ENCODE peak calls at places on chromosomes 2 and 18, in seven cellular contexts. J is DND-41, Q is Panc1, K is WERI-Rb-1, R is fibroblast of lung, Z is cardiac muscle cell, U is PC-3. N is an unnamed sample.

GRCh38 chr2:95728878-95729511 is 137.2 kb downstream of the TRIM43 start:
- DNase-seq in K (peak; percentile 81), R (peak; percentile 93), U (peak; percentile 92), Q (peak; percentile 80), Z (peak; percentile 78), J (peak; percentile 58), N (peak; percentile 55)

GRCh38 chr2:234488913-234489451 is 7.9 kb downstream of the ARL4C start:
- DNase-seq in R (no peak), Q (no peak), Z (no peak), U (no peak), K (no peak), J (peak; percentile 53), N (no peak)

GRCh38 chr2:98013407-98014042 is 17.8 kb upstream of the TMEM131 start:
- DNase-seq in K (no peak), Q (no peak), Z (no peak), J (no peak), R (peak; percentile 68), U (no peak), N (no peak)

GRCh38 chr2:177471990-177472389 is 79.4 kb downstream of the AGPS start:
- DNase-seq in R (no peak), Z (no peak), U (no peak), J (no peak), K (no peak), Q (no peak), N (no peak)

GRCh38 chr2:19035238-19035637 is 323.2 kb downstream of the OSR1 start:
- DNase-seq in R (peak; percentile 89), K (no peak), Q (no peak), J (no peak), Z (no peak), U (no peak), N (peak; percentile 55)

GRCh38 chr2:159961005-159961404 is 101.4 kb downstream of the PLA2R1 start:
- DNase-seq in U (peak; percentile 39), Z (no peak), K (no peak), R (no peak), Q (no peak), J (no peak), N (no peak)

GRCh38 chr18:54880706-54881105 is 52.4 kb downstream of the RAB27B start:
- DNase-seq in K (no peak), Z (no peak), Q (no peak), U (peak; percentile 69), R (peak; percentile 30), J (no peak), N (no peak)

GRCh38 chr18:70422061-70422965 is 133.5 kb downstream of the SOCS6 start:
- DNase-seq in J (no peak), Q (peak; percentile 85), R (peak; percentile 95), K (no peak), U (peak; percentile 90), Z (no peak), N (peak; percentile 83)

GRCh38 chr2:96121414-96121813 is 5.0 kb upstream of the ADRA2B start:
- DNase-seq in Z (no peak), J (no peak), Q (no peak), R (no peak), U (no peak), K (no peak), N (no peak)

DNA sequence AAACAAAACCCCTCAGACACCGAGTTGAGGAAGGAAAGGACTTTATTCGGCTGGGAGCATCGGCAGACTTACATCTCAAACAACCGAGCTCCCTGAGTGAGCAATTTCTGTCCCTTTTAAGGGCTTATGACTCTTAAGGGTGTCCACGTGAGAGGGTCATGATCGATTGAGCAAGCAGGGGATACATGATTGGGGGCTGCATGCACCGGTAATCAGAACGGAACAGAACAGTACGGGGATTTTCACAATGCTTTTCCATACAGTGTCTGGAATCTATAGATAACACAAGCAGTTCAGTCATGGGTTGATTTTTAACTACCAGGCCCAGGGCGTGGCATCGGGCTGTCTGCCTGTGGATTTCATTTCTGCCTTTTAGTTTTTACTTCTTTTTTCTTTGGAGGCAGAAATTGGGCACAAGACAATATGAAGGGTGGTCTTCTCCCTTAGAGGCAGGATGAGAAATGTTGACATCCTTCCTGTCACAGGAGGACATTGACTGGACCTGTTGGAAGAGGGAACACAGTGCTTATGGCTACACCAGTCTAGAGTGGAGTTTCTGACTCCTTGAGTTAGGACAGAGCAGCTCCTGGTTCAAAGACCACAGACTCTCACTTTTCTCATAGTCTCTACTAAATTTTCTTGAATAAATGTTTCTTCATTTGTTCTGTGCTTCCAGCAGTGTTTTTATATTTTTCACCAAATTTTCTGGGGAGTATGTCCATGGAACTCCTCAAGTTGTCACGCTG is 35.8 kb downstream of the SPOPL start:
- DNase-seq in R (no peak), Q (no peak), J (no peak), U (no peak), K (no peak), Z (no peak), N (no peak)
- H3K4me3 ChIP-seq in R (no peak overlapping the region), Q (no peak overlapping the region), J (no peak overlapping the region), U (no peak overlapping the region), K (no peak overlapping the region), Z (no peak overlapping the region), N (no peak overlapping the region)

GRCh38 chr2:236984046-236984445 is 101.6 kb upstream of the COPS8 start:
- DNase-seq in U (no peak), R (peak; percentile 52), J (no peak), Z (no peak), K (no peak), Q (no peak), N (no peak)
- H3K27me3 ChIP-seq in U (no peaks in the 10 kb centered on the region), R (no peaks in the 10 kb centered on the region), J (no peaks in the 10 kb centered on the region), Z (no peaks in the 10 kb centered on the region), K (no peaks in the 10 kb centered on the region), Q (peaks cover 2% of the 10 kb centered on the region), N (peaks cover 2% of the 10 kb centered on the region)

GRCh38 chr18:10518595-10519273 is 7.1 kb upstream of the NAPG start:
- DNase-seq in J (no peak), U (no peak), Q (no peak), K (peak; percentile 85), Z (peak; percentile 73), R (peak; percentile 61), N (no peak)
- TF ChIP-seq CTCF in J (peak; percentile 4), U (no peak), Q (peak; percentile 8), K (peak; percentile 79), Z (peak; percentile 53), R (peak; percentile 46), N (peak; percentile 43)

GRCh38 chr18:35344736-35345459 is 678 bp upstream of the ZNF24 start:
- DNase-seq in Z (no peak), J (no peak), R (no peak), Q (no peak), U (no peak), K (no peak), N (no peak)
- H3K4me3 ChIP-seq in Z (peak overlapping the region; percentile 96), J (peak overlapping the region; percentile 78), R (peak overlapping the region; percentile 70), Q (peak overlapping the region; percentile 82), U (peak overlapping the region; percentile 76), K (peak overlapping the region; percentile 64), N (peak overlapping the region; percentile 99)

GRCh38 chr2:30249354-30249753 is 18.0 kb downstream of the LBH start:
- DNase-seq in Z (no peak), R (no peak), U (no peak), Q (no peak), K (no peak), J (no peak), N (no peak)
- H3K27me3 ChIP-seq in Z (no peaks in the 10 kb centered on the region), R (no peaks in the 10 kb centered on the region), U (peaks cover 12% of the 10 kb centered on the region), Q (no peaks in the 10 kb centered on the region), K (no peaks in the 10 kb centered on the region), J (no peaks in the 10 kb centered on the region), N (no peaks in the 10 kb centered on the region)

GRCh38 chr2:3754795-3755194 is 51.4 kb downstream of the DCDC2C start:
- DNase-seq in Z (no peak), J (no peak), Q (no peak), K (no peak), R (no peak), U (no peak), N (no peak)

GRCh38 chr2:3755277-3755676 is 51.9 kb downstream of the DCDC2C start:
- DNase-seq in R (no peak), U (no peak), Q (no peak), K (no peak), J (no peak), Z (no peak), N (no peak)

GRCh38 chr2:3754280-3754679 is 50.9 kb downstream of the DCDC2C start:
- DNase-seq in J (no peak), K (no peak), Z (no peak), Q (no peak), U (no peak), R (no peak), N (no peak)

GRCh38 chr2:3751281-3751680 is 47.9 kb downstream of the DCDC2C start:
- DNase-seq in J (no peak), Z (no peak), R (no peak), K (no peak), U (no peak), Q (no peak), N (no peak)

DNA sequence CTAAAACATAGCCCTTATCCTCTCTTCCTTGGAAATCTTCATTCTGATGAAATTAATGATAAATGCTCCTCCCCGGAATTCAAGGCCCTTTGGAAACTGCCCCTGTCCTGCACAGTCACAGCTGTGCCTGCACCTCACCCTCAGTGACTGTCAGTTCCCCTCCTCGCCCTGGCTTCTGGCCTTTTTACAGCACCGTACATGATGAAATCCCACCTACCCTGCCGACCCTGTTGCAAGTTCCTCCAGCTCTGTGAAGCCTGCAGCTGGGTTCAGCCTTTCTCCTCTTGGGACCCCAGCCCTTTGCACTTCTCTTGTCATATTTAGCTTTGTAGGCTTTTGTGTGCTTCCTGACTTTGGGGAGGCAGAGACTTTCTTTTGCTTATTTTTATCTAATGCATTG is 48.5 kb downstream of the DCDC2C start:
- DNase-seq in K (no peak), U (no peak), R (no peak), J (no peak), Z (no peak), Q (no peak), N (no peak)
- TF ChIP-seq CTCF in K (no peak), U (no peak), R (no peak), J (no peak), Z (no peak), Q (no peak), N (no peak)

DNA sequence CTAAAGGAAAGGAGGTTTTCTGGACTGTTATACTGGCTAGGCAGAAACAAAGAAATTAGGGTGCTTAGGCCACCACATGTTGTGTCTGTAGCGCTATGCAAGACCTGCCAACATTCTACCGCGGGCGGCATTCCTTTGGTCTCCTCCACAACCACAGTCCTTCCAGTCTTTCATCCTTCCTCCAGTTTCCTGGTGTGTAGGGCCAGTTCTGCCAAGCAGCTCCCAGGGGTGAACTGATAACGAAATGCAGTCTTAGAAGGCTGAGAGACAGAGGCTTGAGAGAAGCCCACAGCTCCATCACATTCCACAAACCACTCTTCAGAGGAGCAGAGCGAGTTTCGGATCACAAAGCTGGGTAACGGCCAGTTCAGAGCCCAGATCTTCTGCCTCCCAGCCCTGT is 19.5 kb upstream of the CXXC1 start:
- DNase-seq in U (no peak), K (no peak), Z (no peak), J (no peak), R (peak; percentile 4), Q (no peak), N (no peak)
- H3K4me3 ChIP-seq in U (no peak overlapping the region), K (peak overlapping the region; percentile 73), Z (no peak overlapping the region), J (peak overlapping the region; percentile 65), R (peak overlapping the region; percentile 64), Q (peak overlapping the region; percentile 43), N (no peak overlapping the region)

GRCh38 chr2:104853401-104853925 is 452 bp upstream of the POU3F3 start:
- DNase-seq in U (no peak), Z (no peak), J (no peak), K (no peak), R (no peak), Q (no peak), N (no peak)
- H3K27me3 ChIP-seq in U (peaks cover 57% of the 10 kb centered on the region), Z (peaks cover 96% of the 10 kb centered on the region), J (peaks cover 3% of the 10 kb centered on the region), K (peaks cover 75% of the 10 kb centered on the region), R (peaks cover 47% of the 10 kb centered on the region), Q (peaks cover 29% of the 10 kb centered on the region), N (peaks cover 46% of the 10 kb centered on the region)

N was measured in BJ.